ENCODE peak calls at places on chromosomes 5 and 9, in nine cellular contexts. D is neural progenitor cell, T is fibroblast of lung, R is choroid plexus epithelial cell, J is iris pigment epithelial cell, C is neural crest cell, A is HCEC 1CT, S is BJ, H is astrocyte of the cerebellum. F is an unnamed sample.

GRCh38 chr9:92934321-92934720 is 13.0 kb upstream of the FGD3 start:
- DNase-seq in A (no peak), S (no peak), R (no peak), D (no peak), H (no peak), T (no peak), J (no peak), C (no peak), F (no peak)

GRCh38 chr5:157665467-157666085 is 5.8 kb upstream of the C5orf52 start:
- DNase-seq in C (no peak), D (no peak), H (no peak), J (peak), R (peak), S (peak), A (peak), T (peak), F (peak)

GRCh38 chr5:93359958-93360305 is 221.1 kb downstream of the NR2F1-AS1 start:
- DNase-seq in D (no peak), A (peak), J (peak), C (no peak), T (no peak), H (no peak), R (peak), S (no peak), F (no peak)

GRCh38 chr5:11050596-11051304 is 289.7 kb upstream of the DAP start:
- DNase-seq in H (no peak), D (no peak), R (no peak), T (no peak), A (peak), C (no peak), J (peak), S (no peak), F (no peak)

GRCh38 chr5:142143878-142144277 is 35.3 kb downstream of the NDFIP1 start:
- DNase-seq in C (no peak), R (peak), H (peak), A (peak), T (peak), D (peak), J (peak), S (no peak), F (peak)

GRCh38 chr5:145984072-145984471 is 47.7 kb downstream of the SH3RF2 start:
- DNase-seq in D (no peak), J (no peak), R (no peak), A (no peak), C (no peak), H (no peak), S (no peak), T (no peak), F (no peak)

GRCh38 chr5:16916262-16916878 is 19.7 kb downstream of the MYO10 start:
- DNase-seq in T (peak), H (peak), C (no peak), R (peak), J (peak), S (peak), D (no peak), A (peak), F (peak)

GRCh38 chr9:134163374-134164196 is 779 bp downstream of the RNU6ATAC start:
- DNase-seq in R (peak), C (peak), A (peak), H (no peak), D (peak), S (no peak), J (peak), T (peak), F (peak)

GRCh38 chr9:110321055-110321454 is 16.6 kb downstream of the TXNDC8 start:
- DNase-seq in J (peak), C (no peak), S (no peak), T (no peak), R (peak), D (no peak), A (no peak), H (no peak), F (peak)

GRCh38 chr9:68847765-68848164 is 142.7 kb downstream of the PIP5K1B start:
- DNase-seq in J (no peak), S (no peak), T (no peak), A (no peak), D (no peak), C (no peak), H (no peak), R (no peak), F (no peak)

GRCh38 chr5:84255318-84255717 is 129.4 kb downstream of the EDIL3 start:
- DNase-seq in J (peak), R (peak), A (peak), H (no peak), C (no peak), D (peak), S (no peak), T (peak), F (peak)

GRCh38 chr9:124264812-124265211 is 7.1 kb downstream of the NEK6 start:
- DNase-seq in T (peak), R (no peak), J (peak), C (no peak), S (peak), H (no peak), A (no peak), D (no peak), F (no peak)

GRCh38 chr9:128495804-128496417 is 8.6 kb upstream of the GLE1 start:
- DNase-seq in A (no peak), R (no peak), S (no peak), T (no peak), J (no peak), C (no peak), H (no peak), D (peak), F (no peak)

GRCh38 chr5:171647043-171647899 is 138.3 kb upstream of the SMIM23 start:
- DNase-seq in J (peak), H (peak), T (peak), S (no peak), A (peak), D (no peak), R (peak), C (no peak), F (no peak)

GRCh38 chr9:137672907-137673791 is 54.3 kb downstream of the EHMT1 start:
- DNase-seq in R (peak), H (peak), J (peak), S (no peak), C (no peak), T (peak), A (peak), D (peak), F (peak)

GRCh38 chr5:145937432-145938250 is 1.3 kb downstream of the SH3RF2 start:
- DNase-seq in J (peak), R (peak), S (no peak), H (peak), A (peak), C (no peak), D (no peak), T (no peak), F (no peak)

GRCh38 chr5:123107343-123108240 is 18.6 kb downstream of the PRDM6 start:
- DNase-seq in J (no peak), D (no peak), R (no peak), C (no peak), T (no peak), A (no peak), H (no peak), S (no peak), F (peak)

GRCh38 chr5:111755942-111756353 is 1.0 kb downstream of the NREP start:
- DNase-seq in H (no peak), J (no peak), D (peak), S (no peak), R (peak), T (peak), A (peak), C (no peak), F (peak)

GRCh38 chr9:104905931-104906330 is 22.0 kb downstream of the ABCA1 start:
- DNase-seq in R (no peak), T (peak), C (no peak), S (no peak), H (no peak), D (no peak), A (peak), J (no peak), F (no peak)

GRCh38 chr9:111366978-111367377 is 37.0 kb upstream of the OR2K2 start:
- DNase-seq in D (no peak), C (no peak), T (no peak), A (no peak), R (no peak), J (no peak), H (no peak), S (no peak), F (no peak)

GRCh38 chr5:35029333-35029732 is 18.4 kb downstream of the AGXT2 start:
- DNase-seq in C (no peak), A (peak), H (peak), S (no peak), T (peak), R (peak), J (peak), D (no peak), F (no peak)

GRCh38 chr9:10479172-10479571 is 133.6 kb downstream of the PTPRD start:
- DNase-seq in J (peak), A (no peak), H (no peak), R (peak), C (no peak), T (no peak), D (peak), S (no peak), F (no peak)

GRCh38 chr5:179893076-179893957 is 14.4 kb downstream of the TBC1D9B start:
- DNase-seq in A (no peak), S (no peak), D (no peak), C (no peak), T (no peak), R (no peak), H (no peak), J (no peak), F (no peak)